ENCODE peak calls at places on chromosomes 11 and 22, in four cellular contexts. H is transverse colon, Q is psoas muscle, G is HAP-1. Z is an unnamed sample. For H3K36me3 and H3K9me3, the result is how much of the 10 kb centered on the place peaks cover.

GRCh38 chr22:45318558-45319318 is 9.0 kb downstream of the FAM118A start:
- DNase-seq in G (no peak), H (no peak), Q (no peak), Z (no peak)

GRCh38 chr11:37963440-37963839 is 1365.4 kb upstream of the RAG2 start:
- DNase-seq in Q (no peak), G (no peak), H (no peak), Z (no peak)

GRCh38 chr22:45526768-45527360 is 24.2 kb downstream of the FBLN1 start:
- DNase-seq in H (no peak), Q (no peak), G (no peak), Z (no peak)

GRCh38 chr11:35272391-35272821 is 133.4 kb downstream of the CD44 start:
- DNase-seq in G (no peak), Q (no peak), H (peak), Z (no peak)

GRCh38 chr11:2564588-2565440 is 120.0 kb downstream of the KCNQ1 start:
- DNase-seq in Q (peak), G (no peak), H (no peak), Z (no peak)

GRCh38 chr11:8328231-8328794 is 64.6 kb upstream of the LMO1 start:
- DNase-seq in H (no peak), G (no peak), Q (no peak), Z (no peak)

GRCh38 chr11:107785401-107785800 is 73.2 kb downstream of the SLC35F2 start:
- DNase-seq in G (no peak), H (no peak), Q (no peak), Z (no peak)

GRCh38 chr11:134640536-134640935 is 228.5 kb upstream of the B3GAT1 start:
- DNase-seq in Q (no peak), H (no peak), G (no peak), Z (no peak)

GRCh38 chr11:129643031-129643721 is 172.5 kb upstream of the TMEM45B start:
- DNase-seq in H (no peak), Q (no peak), G (no peak), Z (peak)

GRCh38 chr11:134331565-134332188 is at the start of gene GLB1L2:
- DNase-seq in H (peak), Q (peak), G (peak), Z (peak)

GRCh38 chr11:78557236-78557635 is 17.4 kb downstream of the NARS2 start:
- DNase-seq in Q (no peak), G (no peak), H (no peak), Z (no peak)

GRCh38 chr11:10568486-10568941 is at the start of gene LYVE1:
- DNase-seq in G (no peak), Q (no peak), H (peak), Z (no peak)

GRCh38 chr11:60887531-60887930 is 18.9 kb downstream of the PRPF19 start:
- DNase-seq in H (peak), Q (no peak), G (peak), Z (peak)

GRCh38 chr22:43126506-43127165 is 16.1 kb downstream of the BIK start:
- DNase-seq in Q (no peak), H (peak), G (no peak), Z (peak)

DNA sequence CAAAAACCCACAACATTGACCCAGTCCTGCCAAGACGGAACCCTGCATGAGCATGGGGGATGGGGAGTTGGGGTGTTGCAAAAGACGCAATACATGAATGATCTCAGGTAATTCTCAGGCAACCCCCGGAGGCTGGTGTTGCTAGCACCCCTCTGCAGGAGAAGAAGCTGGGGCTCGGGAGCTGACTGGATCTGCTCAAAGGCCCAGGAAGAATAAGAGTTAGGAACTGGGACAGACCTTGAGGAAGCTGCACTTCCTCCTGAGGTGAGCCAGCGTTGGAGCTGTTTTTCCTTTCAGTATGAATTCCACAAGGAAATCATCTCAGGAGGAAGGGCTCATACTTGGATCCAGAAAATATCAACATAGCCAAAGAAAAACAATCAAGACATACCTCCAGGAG is at the start of gene KRTAP5-9:
- DNase-seq in G (no peak), Q (no peak), H (no peak), Z (no peak)
- H3K4me3 ChIP-seq in G (no peak), Q (no peak), H (no peak), Z (no peak)

GRCh38 chr11:75576017-75576416 is 14.0 kb downstream of the SERPINH1 start:
- DNase-seq in G (no peak), Q (no peak), H (no peak), Z (no peak)
- H3K36me3 ChIP-seq in G (under half), Q (under half), H (under half), Z (under half)

GRCh38 chr22:47474895-47475294 is 712.4 kb downstream of the TBC1D22A start:
- DNase-seq in H (no peak), G (no peak), Q (no peak), Z (no peak)

GRCh38 chr22:47476226-47476625 is 713.8 kb downstream of the TBC1D22A start:
- DNase-seq in H (no peak), G (no peak), Q (no peak), Z (no peak)

GRCh38 chr22:47472636-47473035 is 710.2 kb downstream of the TBC1D22A start:
- DNase-seq in G (no peak), Q (no peak), H (no peak), Z (no peak)

DNA sequence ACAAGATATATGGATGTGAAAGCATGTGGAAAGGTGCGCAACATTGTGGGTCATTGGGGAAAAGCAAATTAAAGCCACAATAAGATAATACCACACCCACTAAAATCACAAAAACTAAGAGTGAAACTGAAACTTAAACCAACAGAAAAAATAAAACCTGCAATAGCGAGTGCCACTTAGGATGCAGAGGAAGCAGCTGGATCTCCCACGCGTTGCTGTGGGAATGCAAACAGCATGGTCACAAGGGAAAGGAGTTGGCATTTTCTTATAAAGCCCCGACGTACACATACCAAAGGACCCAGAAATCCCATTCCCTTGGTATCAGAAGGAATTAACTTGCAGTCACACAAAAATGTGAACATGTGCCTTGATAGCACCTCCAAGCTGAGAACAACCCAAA is 712.0 kb downstream of the TBC1D22A start:
- DNase-seq in G (no peak), Q (no peak), H (no peak), Z (no peak)
- H3K9me3 ChIP-seq in G (under half), Q (under half), H (under half), Z (under half)

GRCh38 chr11:19089421-19089820 is 27.5 kb upstream of the ZDHHC13 start:
- DNase-seq in Q (no peak), G (no peak), H (no peak), Z (no peak)

GRCh38 chr11:19092342-19092741 is 24.6 kb upstream of the ZDHHC13 start:
- DNase-seq in G (no peak), H (no peak), Q (no peak), Z (no peak)

GRCh38 chr11:19092850-19093249 is 24.1 kb upstream of the ZDHHC13 start:
- DNase-seq in H (no peak), Q (no peak), G (no peak), Z (no peak)

GRCh38 chr11:19088791-19089190 is 28.2 kb upstream of the ZDHHC13 start:
- DNase-seq in G (no peak), H (no peak), Q (no peak), Z (no peak)

GRCh38 chr11:19091366-19091765 is 25.6 kb upstream of the ZDHHC13 start:
- DNase-seq in Q (no peak), G (no peak), H (no peak), Z (no peak)
- H3K4me3 ChIP-seq in Q (no peak), G (no peak), H (no peak), Z (no peak)

GRCh38 chr22:49907807-49908206 is 10.4 kb downstream of the ALG12 start:
- DNase-seq in G (no peak), H (no peak), Q (peak), Z (no peak)

GRCh38 chr22:49906799-49907290 is 11.4 kb downstream of the ALG12 start:
- DNase-seq in Q (peak), G (no peak), H (no peak), Z (no peak)

GRCh38 chr22:49910229-49911155 is 7.7 kb downstream of the ALG12 start:
- DNase-seq in H (no peak), G (no peak), Q (peak), Z (no peak)

GRCh38 chr22:49911881-49912625 is 6.2 kb downstream of the ALG12 start:
- DNase-seq in H (no peak), G (no peak), Q (peak), Z (no peak)

GRCh38 chr22:49909476-49910205 is 8.6 kb downstream of the ALG12 start:
- DNase-seq in H (no peak), G (no peak), Q (peak), Z (no peak)
- H3K36me3 ChIP-seq in H (under half), G (under half), Q (half or more), Z (under half)

GRCh38 chr22:47762141-47762540 is 999.7 kb downstream of the TBC1D22A start:
- DNase-seq in Q (no peak), G (no peak), H (no peak), Z (no peak)

GRCh38 chr22:47769652-47770051 is 1007.2 kb downstream of the TBC1D22A start:
- DNase-seq in Q (no peak), H (no peak), G (no peak), Z (no peak)

GRCh38 chr22:47767403-47767802 is 1005.0 kb downstream of the TBC1D22A start:
- DNase-seq in H (no peak), G (no peak), Q (no peak), Z (no peak)

GRCh38 chr22:47768027-47768426 is 1005.6 kb downstream of the TBC1D22A start:
- DNase-seq in G (no peak), H (no peak), Q (no peak), Z (no peak)

GRCh38 chr22:47765757-47766156 is 1003.3 kb downstream of the TBC1D22A start:
- DNase-seq in H (no peak), G (no peak), Q (no peak), Z (no peak)
- H3K9me3 ChIP-seq in H (under half), G (under half), Q (under half), Z (under half)

GRCh38 chr22:47570851-47571250 is 808.4 kb downstream of the TBC1D22A start:
- DNase-seq in G (no peak), Q (no peak), H (no peak), Z (no peak)

GRCh38 chr22:47571616-47572015 is 809.2 kb downstream of the TBC1D22A start:
- DNase-seq in Q (peak), G (no peak), H (no peak), Z (no peak)

GRCh38 chr22:47575291-47575690 is 812.8 kb downstream of the TBC1D22A start:
- DNase-seq in Q (no peak), H (peak), G (no peak), Z (no peak)

GRCh38 chr22:47572443-47572842 is 810.0 kb downstream of the TBC1D22A start:
- DNase-seq in Q (peak), G (no peak), H (no peak), Z (no peak)

DNA sequence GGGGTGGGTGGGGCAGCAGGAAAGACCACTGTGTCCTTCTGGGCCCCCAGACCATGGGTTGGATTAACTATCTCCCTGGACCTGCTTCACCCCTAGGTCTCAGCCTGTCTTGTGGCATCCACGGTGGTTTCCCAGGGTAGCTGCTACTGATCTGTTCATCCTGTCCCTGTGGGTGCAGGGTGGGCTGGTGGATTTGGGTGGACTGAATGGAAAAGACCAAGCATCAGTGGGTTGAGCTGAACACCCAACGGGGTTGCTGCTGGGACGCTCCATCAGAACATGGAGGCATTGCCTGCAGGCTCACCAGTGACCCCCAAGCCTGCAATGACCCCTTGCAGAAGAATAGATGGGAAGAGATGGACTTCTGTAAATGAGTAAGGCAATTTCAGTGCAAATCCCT is 812.1 kb downstream of the TBC1D22A start:
- DNase-seq in Q (no peak), G (no peak), H (no peak), Z (no peak)
- H3K4me3 ChIP-seq in Q (no peak), G (no peak), H (no peak), Z (no peak)

DNA sequence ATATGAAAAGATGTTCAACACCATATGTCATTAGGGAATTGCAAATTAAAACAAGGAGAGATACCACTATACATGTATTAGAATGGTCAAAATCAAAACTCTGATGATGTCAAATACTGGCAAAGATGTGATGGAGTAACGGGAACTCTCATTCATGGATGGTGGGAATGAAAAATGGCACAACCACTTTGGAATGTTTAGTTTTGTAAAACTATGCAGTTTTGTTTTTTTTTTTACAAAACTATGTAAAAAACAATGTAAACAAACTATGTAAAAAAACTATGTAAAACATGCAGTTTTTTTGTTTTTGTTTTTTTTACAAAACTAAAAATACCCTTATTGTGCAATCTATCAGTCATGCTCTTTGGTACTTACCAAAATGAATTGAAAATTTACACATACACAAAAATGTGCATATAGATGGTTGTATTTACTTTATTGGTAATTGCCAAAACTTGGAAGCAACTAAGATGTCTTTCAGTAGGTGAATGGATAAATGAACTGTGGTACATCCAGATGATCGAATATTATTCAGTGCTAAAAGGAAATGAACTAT is 5.0 kb upstream of the USP47 start:
- DNase-seq in Q (no peak), H (no peak), G (no peak), Z (no peak)
- H3K36me3 ChIP-seq in Q (under half), H (under half), G (under half), Z (under half)